ENCODE peak calls at places on chromosomes 2 and 18, in eight cellular contexts. B is RWPE2; M is body of pancreas; X is IMR-90; Y is heart left ventricle; N is naive thymus-derived CD4-positive, alpha-beta T cell; R is psoas muscle; C is PC-9. A is an unnamed sample.
A peak's percentile ranks its signal among the peaks of the same experiment; 100 is the strongest.

GRCh38 chr2:113370478-113371091 is 66.9 kb upstream of the ZNG1B start:
- DNase-seq in B (no peak), M (peak; percentile 84), X (peak; percentile 72), Y (peak; percentile 57), N (peak; percentile 82), R (peak; percentile 70), C (peak; percentile 69), A (peak; percentile 37)

GRCh38 chr2:140384946-140385345 is 1604.8 kb upstream of the NXPH2 start:
- DNase-seq in B (no peak), M (no peak), X (no peak), Y (no peak), N (no peak), R (no peak), C (no peak), A (no peak)

GRCh38 chr2:80169811-80170594 is 134.5 kb downstream of the LRRTM1 start:
- DNase-seq in B (no peak), M (no peak), X (no peak), Y (no peak), N (no peak), R (no peak), C (no peak), A (no peak)

GRCh38 chr18:77702686-77703085 is 453.0 kb downstream of the GALR1 start:
- DNase-seq in B (no peak), M (peak; percentile 7), X (peak; percentile 2), Y (no peak), N (peak; percentile 16), R (no peak), C (peak; percentile 3), A (no peak)

GRCh38 chr2:147382322-147382948 is 462.4 kb upstream of the ACVR2A start:
- DNase-seq in B (peak; percentile 63), M (peak; percentile 51), X (no peak), Y (no peak), N (no peak), R (peak; percentile 43), C (no peak), A (no peak)

GRCh38 chr2:175742367-175742766 is 259.7 kb downstream of the LNPK start:
- DNase-seq in B (no peak), M (no peak), X (peak; percentile 55), Y (no peak), N (no peak), R (no peak), C (no peak), A (no peak)

GRCh38 chr18:78403371-78403770 is 576.2 kb upstream of the SALL3 start:
- DNase-seq in B (no peak), M (no peak), X (no peak), Y (no peak), N (no peak), R (no peak), C (no peak), A (no peak)

GRCh38 chr2:157932480-157933205 is 56.5 kb upstream of the ACVR1 start:
- DNase-seq in B (no peak), M (no peak), X (no peak), Y (no peak), N (no peak), R (no peak), C (no peak), A (no peak)

GRCh38 chr18:5527603-5528002 is 16.2 kb downstream of the EPB41L3 start:
- DNase-seq in B (no peak), M (peak; percentile 22), X (peak; percentile 86), Y (peak; percentile 45), N (no peak), R (no peak), C (no peak), A (no peak)

GRCh38 chr18:32772580-32773186 is at the start of gene KLHL14:
- DNase-seq in B (no peak), M (no peak), X (no peak), Y (no peak), N (no peak), R (no peak), C (no peak), A (no peak)

GRCh38 chr2:32926708-32927084 is 20.1 kb upstream of the LTBP1 start:
- DNase-seq in B (no peak), M (no peak), X (peak; percentile 93), Y (no peak), N (no peak), R (no peak), C (no peak), A (no peak)

GRCh38 chr18:5464241-5464640 is 79.6 kb downstream of the EPB41L3 start:
- DNase-seq in B (no peak), M (no peak), X (no peak), Y (no peak), N (no peak), R (no peak), C (no peak), A (no peak)

GRCh38 chr18:79916546-79917350 is 34.7 kb downstream of the SLC66A2 start:
- DNase-seq in B (no peak), M (peak; percentile 0), X (no peak), Y (no peak), N (no peak), R (peak; percentile 20), C (no peak), A (no peak)

GRCh38 chr2:109027702-109028101 is 38.7 kb upstream of the EDAR start:
- DNase-seq in B (no peak), M (no peak), X (no peak), Y (no peak), N (no peak), R (no peak), C (no peak), A (no peak)

GRCh38 chr2:136116813-136117390 is 1.0 kb downstream of the CXCR4 start:
- DNase-seq in B (no peak), M (no peak), X (no peak), Y (peak; percentile 43), N (peak; percentile 89), R (peak; percentile 57), C (no peak), A (peak; percentile 66)

GRCh38 chr2:192544371-192544955 is 349.7 kb upstream of the TMEFF2 start:
- DNase-seq in B (no peak), M (no peak), X (no peak), Y (no peak), N (no peak), R (no peak), C (no peak), A (no peak)

GRCh38 chr2:16507655-16508054 is 158.0 kb downstream of the CYRIA start:
- DNase-seq in B (no peak), M (no peak), X (no peak), Y (peak; percentile 36), N (no peak), R (no peak), C (no peak), A (no peak)

GRCh38 chr2:105278654-105279053 is 37.1 kb downstream of the GPR45 start:
- DNase-seq in B (no peak), M (no peak), X (no peak), Y (no peak), N (no peak), R (no peak), C (no peak), A (no peak)

GRCh38 chr2:47554311-47554905 is 151.5 kb downstream of the MSH2 start:
- DNase-seq in B (no peak), M (no peak), X (no peak), Y (no peak), N (no peak), R (no peak), C (no peak), A (no peak)

GRCh38 chr2:160920791-160921303 is 239.4 kb upstream of the TANK start:
- DNase-seq in B (no peak), M (peak; percentile 25), X (peak; percentile 95), Y (peak; percentile 58), N (no peak), R (peak; percentile 54), C (no peak), A (no peak)

GRCh38 chr2:95215018-95215612 is 7.8 kb downstream of the ZNF892 start:
- DNase-seq in B (no peak), M (no peak), X (no peak), Y (no peak), N (no peak), R (no peak), C (no peak), A (no peak)
- H3K36me3 ChIP-seq in B (peaks cover 69% of the 10 kb centered on the region), M (peaks cover 27% of the 10 kb centered on the region), X (peaks cover 25% of the 10 kb centered on the region), Y (peaks cover 38% of the 10 kb centered on the region), N (peaks cover 11% of the 10 kb centered on the region), R (peaks cover 44% of the 10 kb centered on the region), C (no peaks in the 10 kb centered on the region), A (peaks cover 44% of the 10 kb centered on the region)

GRCh38 chr2:86695053-86695691 is 24.9 kb upstream of the RMND5A start:
- DNase-seq in B (no peak), M (no peak), X (peak; percentile 10), Y (no peak), N (no peak), R (no peak), C (peak; percentile 62), A (no peak)

GRCh38 chr2:86700705-86701104 is 19.4 kb upstream of the RMND5A start:
- DNase-seq in B (no peak), M (no peak), X (peak; percentile 4), Y (no peak), N (no peak), R (no peak), C (no peak), A (no peak)

DNA sequence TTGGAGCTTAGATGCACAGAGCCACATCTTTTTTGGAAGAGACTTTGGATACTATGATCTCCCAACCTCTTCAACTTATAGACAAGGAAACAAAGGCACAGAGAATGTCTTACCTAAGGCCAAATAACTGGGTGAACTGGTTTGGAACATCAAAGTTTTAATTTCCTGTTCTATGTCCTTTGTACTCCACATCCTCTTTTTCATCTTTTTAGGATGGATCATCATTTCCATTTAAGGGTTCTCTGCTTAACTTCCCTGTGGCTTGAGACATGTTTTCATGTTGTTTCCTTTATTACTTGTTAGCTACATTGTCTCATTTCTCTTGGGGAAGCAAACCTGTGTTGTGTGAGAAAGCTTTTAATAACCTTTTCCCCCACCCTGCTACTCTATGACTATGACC is 22.6 kb upstream of the RMND5A start:
- DNase-seq in B (no peak), M (no peak), X (no peak), Y (no peak), N (no peak), R (no peak), C (no peak), A (no peak)
- H3K27ac ChIP-seq in B (no peak overlapping the region), M (no peak overlapping the region), X (no peak overlapping the region), Y (no peak overlapping the region), N (no peak overlapping the region), R (no peak overlapping the region), C (no peak overlapping the region), A (no peak overlapping the region)

GRCh38 chr2:26847663-26848335 is at the start of gene DPYSL5:
- DNase-seq in B (no peak), M (no peak), X (no peak), Y (no peak), N (peak; percentile 7), R (no peak), C (no peak), A (no peak)
- H3K4me3 ChIP-seq in B (peak within 1 kb of the TSS; percentile 15), M (no peak within 1 kb of the TSS), X (no peak within 1 kb of the TSS), Y (peak within 1 kb of the TSS; percentile 45), N (peak within 1 kb of the TSS; percentile 33), R (peak within 1 kb of the TSS; percentile 59), C (no peak within 1 kb of the TSS), A (peak within 1 kb of the TSS; percentile 57)

DNA sequence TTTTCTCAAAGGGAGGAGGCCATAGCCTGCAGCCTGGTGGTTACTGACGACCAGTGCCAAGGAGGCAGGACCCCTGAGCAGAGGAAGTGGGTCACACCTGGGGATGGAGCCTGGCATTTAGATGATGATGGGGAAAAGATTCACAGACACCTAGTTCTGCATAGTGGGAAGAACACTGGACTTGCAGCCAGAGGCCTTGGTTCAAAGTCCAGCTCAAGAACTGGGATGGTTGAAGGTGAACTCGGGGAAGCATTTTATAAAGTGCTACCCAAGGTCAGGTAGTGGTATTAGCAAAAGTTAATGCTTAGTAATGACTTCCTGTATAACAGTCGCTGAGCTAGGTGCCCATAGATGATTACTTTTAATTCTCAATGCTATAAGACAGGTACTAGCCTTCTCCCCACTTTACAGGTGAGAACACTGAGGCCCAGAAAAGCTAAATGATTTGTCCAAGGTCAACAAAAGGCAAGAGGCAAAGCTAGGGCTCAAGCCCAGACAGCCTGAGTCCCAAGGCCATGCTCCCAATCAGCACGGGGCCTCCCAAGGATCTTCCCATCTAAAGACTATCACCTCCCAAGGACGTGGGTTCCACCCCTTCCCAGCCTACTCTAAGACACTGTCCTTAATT is 134.4 kb downstream of the TNS1 start:
- DNase-seq in B (no peak), M (no peak), X (no peak), Y (no peak), N (no peak), R (no peak), C (no peak), A (no peak)
- H3K36me3 ChIP-seq in B (no peaks in the 10 kb centered on the region), M (peaks cover 6% of the 10 kb centered on the region), X (peaks cover 72% of the 10 kb centered on the region), Y (peaks cover 100% of the 10 kb centered on the region), N (no peaks in the 10 kb centered on the region), R (peaks cover 86% of the 10 kb centered on the region), C (no peaks in the 10 kb centered on the region), A (no peaks in the 10 kb centered on the region)

A was measured in effector memory CD4-positive, alpha-beta T cell.